ENCODE peak calls at places on chromosomes 5 and 9, in seven cellular contexts. E, O, R, I, X, D and Q are unnamed samples.
A peak's percentile ranks its signal among the peaks of the same experiment; 100 is the strongest.

GRCh38 chr5:114408847-114409246 is 47.0 kb downstream of the KCNN2 start:
- DNase-seq in E (no peak), O (no peak), R (no peak), I (no peak), X (no peak), D (no peak), Q (no peak)

GRCh38 chr5:155978805-155979204 is 348.2 kb upstream of the SGCD start:
- DNase-seq in E (no peak), O (no peak), R (no peak), I (no peak), X (no peak), D (no peak), Q (peak; percentile 45)

GRCh38 chr5:125026900-125027731 is 280.7 kb upstream of the ZNF608 start:
- DNase-seq in E (peak; percentile 65), O (no peak), R (no peak), I (no peak), X (no peak), D (peak; percentile 44), Q (no peak)

GRCh38 chr5:132498152-132498551 is 7.6 kb upstream of the IRF1 start:
- DNase-seq in E (peak; percentile 40), O (peak; percentile 60), R (no peak), I (no peak), X (no peak), D (no peak), Q (peak; percentile 31)

GRCh38 chr9:134860510-134860909 is 20.1 kb upstream of the FCN2 start:
- DNase-seq in E (no peak), O (no peak), R (no peak), I (no peak), X (no peak), D (no peak), Q (no peak)

GRCh38 chr9:108151161-108151586 is 661.6 kb upstream of the KLF4 start:
- DNase-seq in E (peak; percentile 35), O (no peak), R (peak; percentile 11), I (no peak), X (no peak), D (no peak), Q (peak; percentile 5)

GRCh38 chr9:126581893-126582292 is 31.8 kb upstream of the LMX1B start:
- DNase-seq in E (no peak), O (no peak), R (no peak), I (no peak), X (no peak), D (no peak), Q (no peak)

GRCh38 chr9:79944991-79945390 is 373.2 kb downstream of the TLE4 start:
- DNase-seq in E (no peak), O (no peak), R (no peak), I (peak; percentile 5), X (no peak), D (no peak), Q (no peak)

GRCh38 chr5:151239237-151239861 is 13.6 kb upstream of the GM2A start:
- DNase-seq in E (peak; percentile 45), O (peak; percentile 68), R (no peak), I (peak; percentile 53), X (no peak), D (peak; percentile 84), Q (peak; percentile 62)

GRCh38 chr9:95516736-95517558 is at the start of gene PTCH1:
- DNase-seq in E (peak; percentile 55), O (peak; percentile 47), R (no peak), I (peak; percentile 56), X (peak; percentile 36), D (no peak), Q (peak; percentile 43)

DNA sequence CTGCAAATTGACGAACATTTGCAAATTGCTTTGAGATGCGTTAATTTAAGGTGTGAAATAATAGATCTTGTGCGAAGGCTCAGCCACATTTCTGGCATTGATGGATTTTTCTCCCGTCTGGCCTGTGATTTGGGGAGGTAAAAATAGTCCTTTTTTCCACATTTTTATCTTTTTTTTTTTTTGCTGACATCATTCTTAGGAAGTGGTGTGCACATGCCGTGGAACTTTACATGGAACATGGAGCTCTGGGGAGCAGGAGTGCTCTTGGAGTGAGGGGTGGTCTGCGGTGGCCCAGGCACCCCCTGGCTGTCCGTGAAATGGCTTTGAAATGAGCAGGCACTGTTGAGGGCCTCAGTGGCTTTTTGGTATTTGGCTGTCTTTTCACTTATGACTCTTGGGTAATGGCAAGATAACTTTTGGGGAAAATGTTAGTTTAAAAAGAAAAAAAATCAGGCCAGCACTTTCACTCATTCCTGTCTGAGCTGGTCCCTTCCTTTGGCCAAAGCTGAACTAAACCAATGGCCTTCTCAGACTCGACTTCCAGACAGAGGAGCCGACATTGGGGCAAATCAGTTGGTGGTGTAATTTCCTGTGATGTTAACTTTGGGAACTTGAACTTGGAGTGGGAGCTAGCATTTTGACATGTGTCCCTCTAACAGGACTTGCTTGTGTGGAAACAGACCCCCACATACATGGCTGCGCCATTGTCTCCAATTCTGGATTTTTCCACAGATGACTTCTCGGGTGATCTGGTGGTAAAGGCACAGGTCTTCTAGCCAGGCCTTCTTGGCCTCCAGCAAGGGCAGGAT is 4.2 kb downstream of the NEK6 start:
- DNase-seq in E (peak; percentile 83), O (no peak), R (no peak), I (no peak), X (no peak), D (no peak), Q (no peak)
- H3K27ac ChIP-seq in E (peak overlapping the region; percentile 81), O (peak overlapping the region; percentile 95), R (peak overlapping the region; percentile 77), I (no peak overlapping the region), X (no peak overlapping the region), D (peak overlapping the region; percentile 77), Q (peak overlapping the region; percentile 36)

DNA sequence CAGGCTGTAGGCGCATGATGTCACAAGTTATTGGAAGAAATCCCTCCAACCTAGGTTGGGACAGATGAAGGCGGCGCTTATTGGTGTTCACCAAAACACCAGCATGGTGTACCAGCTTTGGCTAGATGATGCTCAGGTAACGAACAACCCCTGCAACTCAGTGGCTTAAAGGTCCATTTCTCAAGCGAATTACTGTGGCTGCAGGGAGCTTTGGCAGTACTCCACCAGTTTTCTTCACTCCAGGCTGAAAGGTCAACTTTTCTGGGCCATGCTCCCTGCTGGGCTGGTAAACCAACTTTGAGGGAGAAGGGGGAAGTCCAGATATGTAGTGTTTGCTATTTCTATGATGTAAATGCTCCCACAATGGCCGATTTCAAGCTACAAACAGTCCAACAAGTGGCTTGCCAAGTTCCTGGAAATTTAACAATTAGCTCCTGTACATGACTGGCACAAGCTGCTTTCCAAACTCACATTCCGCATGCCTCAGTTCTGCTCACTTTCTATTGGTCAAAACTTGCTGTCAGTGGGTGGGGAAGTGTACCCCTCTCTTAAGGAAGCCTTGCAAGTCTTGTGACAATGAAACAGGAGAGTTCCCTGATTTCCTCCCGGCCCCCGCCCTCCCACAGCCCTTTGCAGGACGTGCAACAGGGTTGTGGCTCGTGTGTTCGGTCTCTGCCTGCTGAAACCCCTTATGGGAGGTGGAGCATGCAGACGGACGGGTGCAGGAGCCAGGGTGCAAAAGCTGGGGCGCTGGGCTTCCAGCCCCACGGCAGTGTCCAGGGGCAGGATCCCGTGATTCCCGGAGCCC is 603 bp upstream of the ZBED3 start:
- DNase-seq in E (peak; percentile 23), O (peak; percentile 21), R (no peak), I (no peak), X (no peak), D (peak; percentile 63), Q (peak; percentile 48)
- H3K27ac ChIP-seq in E (peak overlapping the region; percentile 74), O (peak overlapping the region; percentile 94), R (peak overlapping the region; percentile 88), I (no peak overlapping the region), X (peak overlapping the region; percentile 62), D (peak overlapping the region; percentile 97), Q (peak overlapping the region; percentile 97)

GRCh38 chr5:143051244-143052058 is 281.3 kb downstream of the ARHGAP26 start:
- DNase-seq in E (peak; percentile 91), O (peak; percentile 15), R (peak; percentile 61), I (no peak), X (no peak), D (no peak), Q (peak; percentile 30)
- H3K27ac ChIP-seq in E (peak overlapping the region; percentile 69), O (peak overlapping the region; percentile 33), R (peak overlapping the region; percentile 42), I (no peak overlapping the region), X (no peak overlapping the region), D (peak overlapping the region; percentile 88), Q (peak overlapping the region; percentile 27)

GRCh38 chr5:122665087-122665486 is 109.8 kb upstream of the SNX2 start:
- DNase-seq in E (peak; percentile 14), O (no peak), R (no peak), I (no peak), X (no peak), D (no peak), Q (no peak)
- H3K27ac ChIP-seq in E (no peak overlapping the region), O (no peak overlapping the region), R (no peak overlapping the region), I (no peak overlapping the region), X (no peak overlapping the region), D (no peak overlapping the region), Q (no peak overlapping the region)